ENCODE peak calls at places on chromosome 20, in five cellular contexts. R is foreskin fibroblast, D is pancreas, F is choroid plexus epithelial cell, J is fibroblast of the aortic adventitia. I is an unnamed sample.

GRCh38 chr20:51647674-51648570 is 105.4 kb upstream of the NFATC2 start:
- DNase-seq in R (no peak), D (no peak), F (no peak), J (no peak), I (no peak)

GRCh38 chr20:7967199-7967844 is 27.1 kb upstream of the HAO1 start:
- DNase-seq in F (peak), D (no peak), J (peak), R (no peak), I (peak)

GRCh38 chr20:60695223-60695622 is 556.8 kb upstream of the CDH4 start:
- DNase-seq in D (no peak), R (peak), F (peak), J (peak), I (no peak)

GRCh38 chr20:52342913-52343312 is 151.3 kb upstream of the ZFP64 start:
- DNase-seq in R (no peak), F (no peak), J (no peak), D (no peak), I (no peak)

GRCh38 chr20:57287007-57287810 is 20.8 kb upstream of the BMP7 start:
- DNase-seq in D (no peak), J (no peak), R (no peak), F (no peak), I (no peak)

GRCh38 chr20:34112600-34113061 is 588 bp upstream of the EIF2S2 start:
- DNase-seq in D (peak), F (peak), J (peak), R (peak), I (peak)

GRCh38 chr20:53914091-53914860 is 156.1 kb downstream of the BCAS1 start:
- DNase-seq in D (no peak), F (peak), R (no peak), J (peak), I (no peak)

GRCh38 chr20:17059465-17059864 is 167.4 kb upstream of the PCSK2 start:
- DNase-seq in F (peak), R (no peak), J (no peak), D (no peak), I (peak)

GRCh38 chr20:46119028-46119546 is 973 bp downstream of the CD40 start:
- DNase-seq in J (no peak), D (no peak), R (no peak), F (no peak), I (no peak)

GRCh38 chr20:45772693-45773092 is 19.0 kb downstream of the WFDC3 start:
- DNase-seq in J (no peak), F (no peak), R (no peak), D (no peak), I (no peak)

GRCh38 chr20:51587145-51587544 is 44.6 kb upstream of the NFATC2 start:
- DNase-seq in R (no peak), D (no peak), F (no peak), J (no peak), I (no peak)

GRCh38 chr20:49916146-49917002 is 1.0 kb upstream of the SPATA2 start:
- DNase-seq in J (no peak), F (peak), R (peak), D (peak), I (peak)

GRCh38 chr20:15176929-15177328 is 839.5 kb upstream of the FLRT3 start:
- DNase-seq in F (no peak), R (no peak), D (no peak), J (no peak), I (no peak)

GRCh38 chr20:10474606-10475184 is 39.6 kb downstream of the SLX4IP start:
- DNase-seq in J (peak), R (no peak), D (no peak), F (no peak), I (no peak)

GRCh38 chr20:31547720-31548298 is 33.6 kb downstream of the HM13 start:
- DNase-seq in F (no peak), D (no peak), J (no peak), R (no peak), I (no peak)

GRCh38 chr20:43691928-43692524 is 25.1 kb downstream of the MYBL2 start:
- DNase-seq in J (peak), D (peak), R (no peak), F (peak), I (peak)

GRCh38 chr20:60959971-60960370 is 292.1 kb upstream of the CDH4 start:
- DNase-seq in R (no peak), D (no peak), J (no peak), F (no peak), I (no peak)

GRCh38 chr20:21308340-21308739 is 5.2 kb downstream of the XRN2 start:
- DNase-seq in R (no peak), J (no peak), D (no peak), F (no peak), I (no peak)
- H3K4me3 ChIP-seq in R (no peak), J (no peak), D (no peak), F (no peak), I (no peak)

GRCh38 chr20:19463597-19463996 is 251.2 kb downstream of the SLC24A3 start:
- DNase-seq in R (no peak), J (no peak), D (no peak), F (no peak), I (no peak)
- TF ChIP-seq CTCF in R (no peak), J (no peak), D (no peak), F (no peak), I (no peak)

GRCh38 chr20:35599776-35600120 is 15.9 kb upstream of the SPAG4 start:
- DNase-seq in F (no peak), R (no peak), J (no peak), D (no peak), I (no peak)

GRCh38 chr20:35601021-35601973 is 14.3 kb upstream of the SPAG4 start:
- DNase-seq in D (peak), F (peak), R (peak), J (peak), I (peak)

GRCh38 chr20:35598899-35599775 is 16.5 kb upstream of the SPAG4 start:
- DNase-seq in F (no peak), J (no peak), D (peak), R (no peak), I (no peak)

GRCh38 chr20:35601990-35602389 is 13.6 kb upstream of the SPAG4 start:
- DNase-seq in D (no peak), R (no peak), J (no peak), F (no peak), I (no peak)

DNA sequence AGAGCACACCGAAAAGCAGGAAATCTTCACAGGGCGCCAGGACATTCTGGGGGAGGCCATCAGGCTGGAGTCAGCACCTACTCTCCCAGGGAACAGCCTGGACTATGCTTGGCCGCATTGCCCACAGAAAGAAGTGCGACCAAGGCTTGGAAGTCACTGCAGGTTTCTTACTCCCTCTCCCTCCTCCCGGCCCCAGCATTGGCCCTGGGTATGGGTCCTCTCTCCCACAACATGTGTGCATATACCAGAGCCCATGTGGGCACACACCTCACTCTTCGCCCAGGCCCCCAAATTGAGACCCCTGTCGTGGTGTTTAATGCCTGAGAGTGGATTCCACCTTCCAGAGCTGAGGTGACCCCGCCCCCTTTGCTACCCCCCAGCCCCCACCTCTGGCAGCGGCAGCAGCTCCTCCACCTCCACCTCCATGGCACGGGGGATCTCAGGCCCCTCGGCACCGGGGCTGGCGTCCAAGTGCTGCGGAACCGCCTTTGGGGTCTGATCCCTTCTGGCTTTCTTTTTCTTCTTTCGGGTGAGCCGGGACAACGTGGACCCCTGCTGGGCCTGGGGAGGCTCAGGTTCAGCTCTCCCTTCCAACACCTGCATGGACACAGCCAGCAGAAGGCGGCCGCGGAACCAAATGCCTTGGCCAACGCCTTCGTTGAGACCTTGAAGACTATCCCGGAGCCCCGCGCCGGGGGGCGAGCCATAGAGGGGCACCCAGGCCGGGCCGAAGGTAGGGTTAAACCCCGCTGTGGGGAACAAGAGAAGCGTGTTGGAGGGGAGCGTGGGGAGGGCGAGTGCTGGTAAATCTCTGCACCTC is 15.2 kb upstream of the SPAG4 start:
- DNase-seq in R (no peak), F (no peak), D (no peak), J (no peak), I (no peak)
- H3K4me3 ChIP-seq in R (peak), F (peak), D (peak), J (no peak), I (peak)

DNA sequence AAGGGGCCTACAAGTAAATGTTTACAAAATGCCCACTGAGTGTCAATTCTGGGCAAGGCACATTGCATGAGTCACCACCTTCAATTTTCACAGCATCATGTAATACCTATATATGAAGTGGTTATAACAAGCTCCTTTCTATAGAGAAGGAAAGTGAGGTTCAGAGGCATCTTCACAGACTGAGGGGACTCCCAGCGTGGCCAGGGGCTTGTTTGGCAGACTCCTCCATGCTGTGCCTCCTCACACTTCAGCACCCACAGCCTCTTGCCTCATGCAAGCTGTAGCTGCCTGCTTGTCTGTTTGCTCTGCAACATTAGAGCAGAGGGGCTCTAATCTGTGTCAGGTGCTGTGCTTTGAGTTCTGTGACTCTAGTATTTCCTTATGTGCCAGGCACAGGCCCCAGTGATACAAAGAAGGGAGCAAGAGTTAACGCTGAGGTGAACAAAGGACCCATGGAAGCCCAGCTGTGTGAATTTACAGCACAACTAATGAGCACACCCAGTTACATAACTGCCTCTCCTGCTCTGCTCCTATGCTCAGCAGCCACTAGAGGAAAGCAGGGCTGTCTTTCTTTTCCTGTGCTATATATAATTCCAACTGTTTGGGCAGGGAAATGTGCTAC is 72.3 kb downstream of the ZHX3 start:
- DNase-seq in F (peak), J (peak), D (no peak), R (no peak), I (no peak)
- TF ChIP-seq CTCF in F (peak), J (peak), D (no peak), R (no peak), I (no peak)

GRCh38 chr20:63470410-63470809 is 2.0 kb downstream of the KCNQ2 start:
- DNase-seq in J (no peak), F (no peak), R (no peak), D (no peak), I (no peak)

GRCh38 chr20:63472159-63472811 is at the start of gene KCNQ2:
- DNase-seq in D (no peak), R (no peak), J (no peak), F (no peak), I (peak)

GRCh38 chr20:63469713-63470101 is 2.7 kb downstream of the KCNQ2 start:
- DNase-seq in F (no peak), R (no peak), J (no peak), D (no peak), I (no peak)

GRCh38 chr20:63471719-63472158 is 716 bp downstream of the KCNQ2 start:
- DNase-seq in D (no peak), J (no peak), F (no peak), R (no peak), I (no peak)

GRCh38 chr20:63471002-63471718 is 1.3 kb downstream of the KCNQ2 start:
- DNase-seq in R (no peak), J (no peak), F (no peak), D (no peak), I (no peak)
- H3K4me3 ChIP-seq in R (no peak), J (no peak), F (no peak), D (no peak), I (peak)

GRCh38 chr20:25867776-25868649 is 171.4 kb upstream of the ZNF337 start:
- DNase-seq in J (peak), R (peak), F (peak), D (peak), I (peak)
- TF ChIP-seq CTCF in J (no peak), R (no peak), F (no peak), D (no peak), I (no peak)

GRCh38 chr20:24423291-24423690 is 46.1 kb upstream of the SYNDIG1 start:
- DNase-seq in J (no peak), R (no peak), F (no peak), D (no peak), I (no peak)

GRCh38 chr20:24421071-24421470 is 48.4 kb upstream of the SYNDIG1 start:
- DNase-seq in R (no peak), J (no peak), F (no peak), D (no peak), I (no peak)

GRCh38 chr20:24420567-24420966 is 48.9 kb upstream of the SYNDIG1 start:
- DNase-seq in D (no peak), J (no peak), F (no peak), R (no peak), I (no peak)

GRCh38 chr20:24423794-24424307 is 45.6 kb upstream of the SYNDIG1 start:
- DNase-seq in R (no peak), J (no peak), F (no peak), D (no peak), I (no peak)

GRCh38 chr20:24422361-24422760 is 47.1 kb upstream of the SYNDIG1 start:
- DNase-seq in F (no peak), D (no peak), J (no peak), R (no peak), I (no peak)
- H3K4me3 ChIP-seq in F (no peak), D (no peak), J (no peak), R (no peak), I (no peak)

DNA sequence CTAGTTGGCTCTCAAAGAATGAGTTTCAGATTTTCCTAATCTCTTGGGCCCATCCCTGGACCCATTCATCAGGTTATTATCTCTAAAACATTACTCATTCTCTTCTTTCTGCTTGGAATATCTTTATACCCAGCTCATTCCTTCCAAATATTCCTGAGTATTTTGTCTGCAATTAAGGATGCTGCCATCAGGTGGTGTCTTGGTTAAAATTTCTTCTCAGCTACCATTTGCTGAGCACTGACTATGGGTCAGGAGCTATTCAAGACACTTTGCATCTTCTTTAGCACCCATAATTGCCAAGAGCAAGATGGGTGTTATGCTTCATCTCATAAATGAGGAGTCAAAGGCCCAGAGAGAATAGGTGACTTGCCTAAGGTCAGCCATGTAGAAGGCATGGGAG is 8.4 kb downstream of the SUN5 start:
- DNase-seq in F (no peak), R (no peak), J (no peak), D (no peak), I (no peak)
- TF ChIP-seq CTCF in F (peak), R (no peak), J (no peak), D (no peak), I (peak)

GRCh38 chr20:4082406-4083102 is 67.2 kb upstream of the RNF24 start:
- DNase-seq in R (peak), D (peak), J (peak), F (peak), I (peak)
- H3K4me3 ChIP-seq in R (no peak), D (no peak), J (peak), F (peak), I (no peak)

DNA sequence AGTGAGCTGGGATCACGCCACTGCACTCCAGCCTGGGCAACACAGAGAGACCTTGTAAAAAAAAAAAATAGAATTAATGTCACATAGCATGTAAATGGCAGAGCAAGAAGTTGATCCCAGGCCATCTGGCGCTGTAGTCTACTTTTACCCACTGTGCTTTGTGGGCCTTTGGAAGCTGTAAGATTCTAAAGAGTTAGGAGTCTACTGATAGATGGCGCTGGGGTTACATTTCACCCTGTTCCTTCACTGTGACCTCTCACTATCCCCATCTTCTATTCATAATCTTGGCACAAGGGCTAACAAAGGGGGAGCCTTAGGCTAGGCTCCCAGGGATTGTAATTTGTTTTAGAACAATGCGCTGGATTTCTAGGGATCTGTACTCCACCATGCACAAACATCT is 24.4 kb downstream of the SIRPD start:
- DNase-seq in F (no peak), D (no peak), J (peak), R (no peak), I (no peak)
- TF ChIP-seq CTCF in F (no peak), D (no peak), J (no peak), R (no peak), I (peak)